ENCODE peak calls at places on chromosomes 13 and 19, in ten cellular contexts. D is lower lobe of right lung, B is ascending aorta, X is foreskin fibroblast, S is thoracic aorta, V is sigmoid colon, A is heart right ventricle, J is fibroblast of mammary gland, L is AG09309, U is suprapubic skin. M is an unnamed sample.

GRCh38 chr13:68535329-68535728 is 1305.2 kb upstream of the PCDH9 start:
- DNase-seq in D (no peak), B (no peak), X (no peak), S (no peak), V (no peak), A (no peak), J (no peak), L (no peak), U (no peak), M (no peak)

GRCh38 chr19:19321143-19321577 is 531 bp downstream of the MAU2 start:
- DNase-seq in D (no peak), B (no peak), X (peak; percentile 37), S (no peak), V (no peak), A (no peak), J (peak; percentile 15), L (no peak), U (no peak), M (no peak)

GRCh38 chr13:71801781-71802180 is 65.2 kb downstream of the DACH1 start:
- DNase-seq in D (no peak), B (no peak), X (no peak), S (no peak), V (no peak), A (no peak), J (no peak), L (no peak), U (no peak), M (no peak)

GRCh38 chr13:93224545-93224944 is 2.1 kb upstream of the GPC6 start:
- DNase-seq in D (no peak), B (no peak), X (peak; percentile 71), S (no peak), V (no peak), A (no peak), J (peak; percentile 47), L (peak; percentile 32), U (no peak), M (no peak)

GRCh38 chr13:87005511-87005910 is 665.7 kb upstream of the SLITRK5 start:
- DNase-seq in D (no peak), B (no peak), X (no peak), S (no peak), V (no peak), A (no peak), J (no peak), L (no peak), U (no peak), M (no peak)

GRCh38 chr19:54708781-54709180 is 15.5 kb upstream of the KIR3DL3 start:
- DNase-seq in D (no peak), B (no peak), X (no peak), S (no peak), V (no peak), A (no peak), J (no peak), L (no peak), U (no peak), M (no peak)

GRCh38 chr13:22040810-22041364 is 370.0 kb downstream of the FGF9 start:
- DNase-seq in D (peak; percentile 60), B (no peak), X (no peak), S (no peak), V (no peak), A (no peak), J (no peak), L (no peak), U (no peak), M (no peak)

GRCh38 chr13:49086711-49087110 is 111.0 kb downstream of the FNDC3A start:
- DNase-seq in D (no peak), B (no peak), X (peak; percentile 74), S (no peak), V (no peak), A (no peak), J (peak; percentile 83), L (peak; percentile 61), U (no peak), M (no peak)

GRCh38 chr13:67964091-67964490 is 734.0 kb upstream of the PCDH9 start:
- DNase-seq in D (no peak), B (no peak), X (no peak), S (no peak), V (no peak), A (no peak), J (no peak), L (no peak), U (no peak), M (no peak)

GRCh38 chr13:22121340-22121739 is 450.5 kb downstream of the FGF9 start:
- DNase-seq in D (no peak), B (no peak), X (no peak), S (no peak), V (no peak), A (no peak), J (no peak), L (no peak), U (no peak), M (no peak)

GRCh38 chr19:33795370-33796163 is 1.1 kb upstream of the KCTD15 start:
- DNase-seq in D (peak; percentile 86), B (no peak), X (peak; percentile 93), S (no peak), V (peak; percentile 88), A (peak; percentile 88), J (peak; percentile 68), L (no peak), U (no peak), M (peak; percentile 50)

GRCh38 chr19:23305555-23305954 is 55.4 kb upstream of the ZNF724 start:
- DNase-seq in D (no peak), B (no peak), X (no peak), S (no peak), V (no peak), A (no peak), J (no peak), L (no peak), U (no peak), M (no peak)
- TF ChIP-seq CTCF in D (no peak), B (no peak), X (no peak), S (no peak), V (no peak), A (no peak), J (no peak), L (no peak), U (no peak), M (peak; percentile 26)

DNA sequence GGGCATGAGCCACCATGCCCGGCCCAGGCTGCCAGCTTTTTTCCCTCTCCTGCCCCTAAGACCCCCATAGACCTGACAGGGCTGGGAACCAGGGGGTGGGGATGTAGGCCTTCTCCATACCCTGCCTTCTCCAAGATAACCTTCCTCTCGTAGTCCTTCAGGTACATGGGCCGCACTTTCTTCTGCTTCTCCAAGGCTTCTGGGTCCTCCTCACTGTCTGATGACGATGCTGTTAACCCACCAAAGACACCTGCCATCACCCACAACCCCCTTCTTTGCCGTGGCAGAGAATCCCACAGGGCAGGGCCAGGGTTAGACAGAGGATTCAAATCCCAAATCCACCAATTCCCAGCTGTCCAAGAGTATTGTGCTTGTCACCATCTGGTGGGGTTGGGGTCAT is 3.2 kb downstream of the KRI1 start:
- DNase-seq in D (no peak), B (no peak), X (no peak), S (no peak), V (no peak), A (no peak), J (no peak), L (no peak), U (no peak), M (no peak)
- H3K4me3 ChIP-seq in D (no peak overlapping the region), B (no peak overlapping the region), X (no peak overlapping the region), S (no peak overlapping the region), V (no peak overlapping the region), A (no peak overlapping the region), J (no peak overlapping the region), L (no peak overlapping the region), U (no peak overlapping the region), M (no peak overlapping the region)

GRCh38 chr13:33377825-33378224 is 92.3 kb upstream of the STARD13 start:
- DNase-seq in D (no peak), B (no peak), X (no peak), S (no peak), V (no peak), A (no peak), J (no peak), L (no peak), U (no peak), M (no peak)

GRCh38 chr13:33376212-33376611 is 90.7 kb upstream of the STARD13 start:
- DNase-seq in D (no peak), B (no peak), X (no peak), S (no peak), V (no peak), A (no peak), J (no peak), L (no peak), U (no peak), M (no peak)

GRCh38 chr13:33372251-33372919 is 86.8 kb upstream of the STARD13 start:
- DNase-seq in D (no peak), B (no peak), X (peak; percentile 55), S (no peak), V (no peak), A (no peak), J (peak; percentile 16), L (no peak), U (no peak), M (no peak)

GRCh38 chr13:33375421-33375820 is 89.9 kb upstream of the STARD13 start:
- DNase-seq in D (no peak), B (no peak), X (no peak), S (no peak), V (no peak), A (no peak), J (no peak), L (no peak), U (no peak), M (no peak)

GRCh38 chr13:33373624-33374023 is 88.1 kb upstream of the STARD13 start:
- DNase-seq in D (no peak), B (no peak), X (no peak), S (no peak), V (no peak), A (no peak), J (no peak), L (no peak), U (no peak), M (no peak)
- TF ChIP-seq CTCF in D (no peak), B (no peak), X (peak; percentile 3), S (no peak), V (no peak), A (no peak), J (peak; percentile 25), L (no peak), U (no peak), M (no peak)

GRCh38 chr19:14561832-14562351 is 10.0 kb downstream of the NDUFB7 start:
- DNase-seq in D (no peak), B (no peak), X (no peak), S (no peak), V (no peak), A (peak; percentile 57), J (peak; percentile 34), L (no peak), U (no peak), M (no peak)

GRCh38 chr19:14563989-14564650 is 7.7 kb downstream of the NDUFB7 start:
- DNase-seq in D (no peak), B (no peak), X (no peak), S (no peak), V (no peak), A (peak; percentile 55), J (peak; percentile 64), L (no peak), U (no peak), M (no peak)

GRCh38 chr19:14561249-14561648 is 10.6 kb downstream of the NDUFB7 start:
- DNase-seq in D (no peak), B (no peak), X (no peak), S (no peak), V (no peak), A (no peak), J (no peak), L (no peak), U (no peak), M (no peak)

GRCh38 chr19:14563590-14563926 is 8.3 kb downstream of the NDUFB7 start:
- DNase-seq in D (no peak), B (no peak), X (no peak), S (no peak), V (no peak), A (no peak), J (no peak), L (no peak), U (no peak), M (no peak)

GRCh38 chr19:14562660-14563589 is 8.9 kb downstream of the NDUFB7 start:
- DNase-seq in D (no peak), B (no peak), X (no peak), S (no peak), V (no peak), A (peak; percentile 22), J (no peak), L (no peak), U (no peak), M (no peak)
- H3K4me3 ChIP-seq in D (no peak overlapping the region), B (no peak overlapping the region), X (no peak overlapping the region), S (peak overlapping the region; percentile 51), V (no peak overlapping the region), A (no peak overlapping the region), J (no peak overlapping the region), L (no peak overlapping the region), U (peak overlapping the region; percentile 18), M (no peak overlapping the region)